ENCODE peak calls at places on chromosome 12, in six cellular contexts. F is ELR; E is stimulated activated naive B cell treated with anti-CD40 and anti-IgM and Interleukin-4, amounts not matched to agents 10 μg/mL and 1 μg/mL and 100 μg/mL, for 72 hours; Z is foreskin keratinocyte; Y is PC-3; K is Calu3. U is an unnamed sample.

GRCh38 chr12:110199360-110200123 is 75.4 kb downstream of the IFT81 start:
- DNase-seq in E (no peak), Z (peak), K (no peak), F (peak), Y (peak), U (no peak)

GRCh38 chr12:120421701-120422100 is 16.2 kb upstream of the COX6A1 start:
- DNase-seq in E (no peak), K (no peak), Z (no peak), F (no peak), Y (no peak), U (no peak)

GRCh38 chr12:120235369-120236123 is 30.0 kb downstream of the PXN start:
- DNase-seq in F (peak), K (no peak), Z (no peak), E (no peak), Y (no peak), U (no peak)

GRCh38 chr12:117854339-117855012 is 114.3 kb downstream of the KSR2 start:
- DNase-seq in Y (peak), E (peak), F (peak), Z (peak), K (peak), U (peak)

GRCh38 chr12:7907009-7907408 is 29.0 kb downstream of the SLC2A3 start:
- DNase-seq in K (peak), Y (peak), Z (no peak), F (peak), E (no peak), U (no peak)

GRCh38 chr12:78580296-78580695 is 284.3 kb upstream of the SYT1 start:
- DNase-seq in F (no peak), Y (peak), K (no peak), E (no peak), Z (no peak), U (no peak)

GRCh38 chr12:91406920-91407341 is 224.3 kb upstream of the DCN start:
- DNase-seq in Z (peak), Y (peak), K (peak), E (no peak), F (peak), U (no peak)

GRCh38 chr12:105084251-105085250 is at the start of gene ALDH1L2:
- DNase-seq in E (peak), K (peak), Z (peak), Y (peak), F (peak), U (peak)

GRCh38 chr12:103833891-103834290 is 7.1 kb downstream of the NT5DC3 start:
- DNase-seq in E (no peak), Y (no peak), F (no peak), K (no peak), Z (no peak), U (no peak)

GRCh38 chr12:52423661-52424503 is 10.3 kb downstream of the KRT75 start:
- DNase-seq in F (no peak), E (no peak), K (no peak), Z (no peak), Y (peak), U (no peak)

GRCh38 chr12:11561416-11561815 is 88.1 kb upstream of the ETV6 start:
- DNase-seq in F (no peak), K (no peak), Y (no peak), Z (no peak), E (no peak), U (no peak)

GRCh38 chr12:47770086-47770726 is 2.8 kb upstream of the SLC48A1 start:
- DNase-seq in F (peak), Z (no peak), Y (peak), K (no peak), E (no peak), U (no peak)

GRCh38 chr12:93127582-93128331 is 198.7 kb upstream of the EEA1 start:
- DNase-seq in F (peak), Y (no peak), Z (peak), K (no peak), E (no peak), U (peak)

GRCh38 chr12:55034218-55034617 is 14.4 kb downstream of the NEUROD4 start:
- DNase-seq in E (no peak), K (no peak), Y (no peak), Z (no peak), F (no peak), U (no peak)

U was measured in lung.